ENCODE peak calls at places on chromosome 10, in eight cellular contexts. Y, U, D, O, B, I, X and S are unnamed samples.

GRCh38 chr10:11479307-11479706 is 132.1 kb downstream of the USP6NL start:
- DNase-seq in Y (no peak), U (no peak), D (no peak), O (no peak), B (no peak), I (no peak), X (no peak), S (no peak)

GRCh38 chr10:44261710-44262455 is 123.0 kb downstream of the CXCL12 start:
- DNase-seq in Y (no peak), U (no peak), D (no peak), O (peak), B (no peak), I (peak), X (no peak), S (no peak)

GRCh38 chr10:112383325-112383724 is 9.4 kb downstream of the ACSL5 start:
- DNase-seq in Y (no peak), U (peak), D (no peak), O (peak), B (peak), I (no peak), X (no peak), S (no peak)

GRCh38 chr10:31602541-31603244 is 283.7 kb downstream of the ZEB1 start:
- DNase-seq in Y (peak), U (peak), D (no peak), O (peak), B (peak), I (peak), X (peak), S (peak)

GRCh38 chr10:48466611-48467240 is 138.1 kb downstream of the ARHGAP22 start:
- DNase-seq in Y (peak), U (no peak), D (no peak), O (no peak), B (peak), I (no peak), X (peak), S (peak)

GRCh38 chr10:44300666-44301649 is 83.9 kb downstream of the CXCL12 start:
- DNase-seq in Y (no peak), U (peak), D (no peak), O (peak), B (peak), I (peak), X (peak), S (no peak)

GRCh38 chr10:83881647-83882046 is 257.7 kb upstream of the GHITM start:
- DNase-seq in Y (peak), U (peak), D (no peak), O (no peak), B (no peak), I (no peak), X (no peak), S (no peak)

GRCh38 chr10:119303886-119304285 is 96.5 kb downstream of the GRK5 start:
- DNase-seq in Y (no peak), U (no peak), D (no peak), O (no peak), B (peak), I (no peak), X (peak), S (no peak)

GRCh38 chr10:23065549-23065948 is 29.8 kb upstream of the MSRB2 start:
- DNase-seq in Y (no peak), U (peak), D (no peak), O (peak), B (peak), I (no peak), X (peak), S (no peak)

GRCh38 chr10:76632158-76633051 is 1005.2 kb downstream of the KCNMA1 start:
- DNase-seq in Y (peak), U (no peak), D (peak), O (no peak), B (peak), I (no peak), X (no peak), S (peak)

GRCh38 chr10:59709472-59710125 is at the start of gene SLC16A9:
- DNase-seq in Y (peak), U (peak), D (peak), O (peak), B (peak), I (peak), X (peak), S (peak)

GRCh38 chr10:123643315-123643714 is 22.8 kb upstream of the GPR26 start:
- DNase-seq in Y (no peak), U (no peak), D (no peak), O (no peak), B (no peak), I (no peak), X (no peak), S (peak)

GRCh38 chr10:45395554-45395953 is 21.5 kb downstream of the ALOX5 start:
- DNase-seq in Y (no peak), U (no peak), D (no peak), O (no peak), B (no peak), I (no peak), X (no peak), S (no peak)

GRCh38 chr10:86001521-86001920 is 365.1 kb downstream of the GRID1 start:
- DNase-seq in Y (no peak), U (no peak), D (no peak), O (no peak), B (no peak), I (no peak), X (no peak), S (no peak)

GRCh38 chr10:99266383-99266782 is 30.7 kb upstream of the HPSE2 start:
- DNase-seq in Y (peak), U (no peak), D (peak), O (no peak), B (no peak), I (no peak), X (no peak), S (no peak)

GRCh38 chr10:117130346-117130745 is 7.7 kb downstream of the VAX1 start:
- DNase-seq in Y (no peak), U (no peak), D (no peak), O (no peak), B (no peak), I (no peak), X (no peak), S (no peak)

GRCh38 chr10:125011171-125011925 is 69.4 kb downstream of the ZRANB1 start:
- DNase-seq in Y (no peak), U (no peak), D (no peak), O (no peak), B (no peak), I (no peak), X (peak), S (no peak)

DNA sequence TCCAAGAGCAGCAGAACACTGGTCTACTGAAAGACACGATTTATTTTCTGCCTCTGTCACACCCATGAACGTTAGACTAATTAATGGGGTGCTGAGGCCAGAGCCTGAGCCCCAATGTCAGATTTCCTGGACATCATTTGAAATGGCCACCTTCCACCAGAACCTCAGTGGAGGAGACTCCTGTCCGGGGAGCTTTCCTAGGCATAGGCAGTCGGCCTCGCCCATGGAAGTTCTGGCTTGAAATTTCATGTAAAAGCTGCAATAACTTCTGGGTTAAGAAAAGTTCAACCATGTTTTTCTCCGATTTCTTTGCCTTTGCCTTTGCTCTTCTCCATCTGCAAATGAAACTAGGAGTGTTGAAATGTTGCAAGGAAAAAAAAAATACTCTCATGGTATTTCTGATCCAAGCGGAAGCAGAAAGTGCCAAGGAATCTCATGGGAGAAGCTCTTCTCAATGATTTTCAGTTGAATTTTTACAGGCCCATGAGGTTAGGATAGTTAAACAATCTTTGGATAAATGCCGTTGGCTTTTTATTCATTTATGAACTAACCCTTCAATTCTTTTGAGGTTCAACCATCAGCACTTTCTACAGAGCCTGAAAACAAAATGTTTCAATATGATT is 570.7 kb upstream of the MGMT start:
- DNase-seq in Y (no peak), U (no peak), D (no peak), O (no peak), B (no peak), I (no peak), X (no peak), S (no peak)
- H3K9ac ChIP-seq in Y (no peak), U (peak), D (no peak), O (no peak), B (no peak), I (no peak), X (no peak), S (no peak)

DNA sequence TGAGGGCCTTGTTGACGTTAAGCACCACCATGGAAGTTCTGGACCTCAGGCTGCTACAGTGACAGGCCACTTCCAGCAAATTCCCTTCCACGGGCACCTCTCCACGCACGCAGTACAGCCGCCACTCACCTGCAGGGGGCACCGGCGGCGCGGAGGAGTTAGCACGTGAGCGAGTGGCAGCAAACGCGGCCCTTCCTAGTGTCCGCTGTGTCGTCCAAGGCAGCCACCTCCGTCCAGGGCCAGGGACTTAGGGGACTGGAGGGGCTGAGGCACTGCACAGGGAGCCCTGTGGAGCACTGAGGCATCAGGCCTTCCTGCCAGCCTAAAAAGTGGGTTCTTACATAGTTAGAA is 164.4 kb downstream of the SVIL start:
- DNase-seq in Y (peak), U (peak), D (no peak), O (no peak), B (no peak), I (peak), X (no peak), S (peak)
- H3K9ac ChIP-seq in Y (no peak), U (no peak), D (no peak), O (no peak), B (no peak), I (no peak), X (no peak), S (no peak)

GRCh38 chr10:97738616-97739015 is 1.7 kb downstream of the ZFYVE27 start:
- DNase-seq in Y (no peak), U (no peak), D (no peak), O (no peak), B (no peak), I (no peak), X (no peak), S (no peak)
- H3K9ac ChIP-seq in Y (no peak), U (no peak), D (no peak), O (no peak), B (no peak), I (no peak), X (no peak), S (no peak)

DNA sequence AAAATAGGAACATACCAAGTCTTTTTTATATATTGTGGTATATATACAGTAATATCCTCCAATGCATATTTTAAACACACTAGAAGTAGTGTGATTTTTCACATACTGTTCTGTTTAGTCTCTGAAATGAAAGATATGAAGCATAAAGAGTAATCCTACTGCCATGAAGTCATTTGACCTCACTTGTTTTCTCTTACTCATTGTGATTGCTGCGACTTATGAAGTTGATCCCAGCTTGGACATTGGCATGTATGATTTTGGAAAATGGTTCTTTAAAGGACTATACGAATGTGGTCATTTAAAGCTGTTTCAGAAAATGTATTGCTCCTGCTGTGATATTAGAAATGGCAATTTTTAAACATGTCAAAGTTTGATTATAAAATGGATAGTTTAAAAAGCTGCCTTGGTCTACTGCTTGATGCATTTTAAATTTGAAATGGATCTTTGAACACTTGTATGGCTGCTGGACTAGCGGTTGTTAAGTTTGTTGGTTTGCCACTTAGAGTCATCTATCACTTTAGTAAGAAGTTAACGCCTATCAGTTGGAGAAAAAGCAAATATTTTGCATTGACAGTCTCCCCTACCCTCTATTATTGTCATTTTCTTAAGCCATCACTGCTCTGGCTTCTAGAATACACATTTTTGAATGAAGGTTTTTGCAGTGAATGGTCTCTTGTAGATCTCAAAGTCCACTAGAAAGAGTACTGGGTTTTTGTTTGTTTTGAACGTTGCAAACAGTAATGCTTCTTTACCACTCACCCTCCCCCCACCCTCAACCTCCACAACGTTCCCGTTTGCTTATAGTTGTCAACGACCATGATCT is 881 bp upstream of the PCGF5 start:
- DNase-seq in Y (no peak), U (peak), D (no peak), O (peak), B (no peak), I (no peak), X (no peak), S (no peak)
- H3K9ac ChIP-seq in Y (no peak), U (no peak), D (peak), O (no peak), B (no peak), I (no peak), X (peak), S (peak)

DNA sequence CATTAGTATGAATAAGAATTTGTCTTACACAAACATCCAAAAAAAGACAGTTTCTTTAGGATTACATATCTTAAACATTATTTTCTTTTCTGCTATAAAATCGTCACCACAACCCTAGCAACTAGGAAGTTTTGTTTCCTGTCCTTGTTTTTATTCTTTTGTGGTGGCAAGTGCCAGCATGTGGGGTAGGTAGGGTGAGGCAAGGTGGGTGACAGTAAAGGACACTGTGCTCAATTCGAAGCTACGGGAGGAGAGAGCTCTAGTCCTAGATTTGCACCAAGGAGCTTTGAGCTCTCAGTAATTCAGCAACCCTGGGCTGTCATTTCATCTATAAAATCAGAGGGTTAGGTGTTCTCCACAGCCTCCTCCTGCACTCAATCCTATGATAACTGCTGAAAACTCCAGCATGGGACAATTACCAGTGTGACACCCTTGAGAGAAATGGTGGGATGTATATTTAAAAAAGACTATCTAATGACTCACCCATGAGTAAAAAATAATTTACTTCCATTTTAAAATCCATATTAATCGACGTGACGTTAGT is 187.1 kb downstream of the FAM107B start:
- DNase-seq in Y (no peak), U (no peak), D (no peak), O (no peak), B (no peak), I (no peak), X (no peak), S (no peak)
- H3K9ac ChIP-seq in Y (no peak), U (no peak), D (no peak), O (peak), B (no peak), I (no peak), X (no peak), S (no peak)

GRCh38 chr10:3068968-3069737 is 1.8 kb downstream of the PFKP start:
- DNase-seq in Y (peak), U (peak), D (no peak), O (peak), B (no peak), I (peak), X (no peak), S (no peak)
- H3K9ac ChIP-seq in Y (no peak), U (peak), D (no peak), O (peak), B (peak), I (peak), X (peak), S (no peak)

GRCh38 chr10:35765039-35765662 is 123.1 kb upstream of the FZD8 start:
- DNase-seq in Y (no peak), U (no peak), D (no peak), O (no peak), B (no peak), I (no peak), X (peak), S (no peak)
- H3K9ac ChIP-seq in Y (no peak), U (peak), D (no peak), O (no peak), B (no peak), I (no peak), X (no peak), S (no peak)

GRCh38 chr10:128865398-128865797 is 601.6 kb upstream of the MGMT start:
- DNase-seq in Y (no peak), U (no peak), D (no peak), O (no peak), B (no peak), I (no peak), X (no peak), S (no peak)

GRCh38 chr10:128863411-128863810 is 603.6 kb upstream of the MGMT start:
- DNase-seq in Y (no peak), U (no peak), D (no peak), O (no peak), B (no peak), I (no peak), X (no peak), S (no peak)

GRCh38 chr10:128864554-128865300 is 602.3 kb upstream of the MGMT start:
- DNase-seq in Y (no peak), U (no peak), D (no peak), O (no peak), B (no peak), I (no peak), X (no peak), S (no peak)

GRCh38 chr10:128861018-128861565 is 605.9 kb upstream of the MGMT start:
- DNase-seq in Y (no peak), U (no peak), D (no peak), O (no peak), B (no peak), I (no peak), X (no peak), S (no peak)

DNA sequence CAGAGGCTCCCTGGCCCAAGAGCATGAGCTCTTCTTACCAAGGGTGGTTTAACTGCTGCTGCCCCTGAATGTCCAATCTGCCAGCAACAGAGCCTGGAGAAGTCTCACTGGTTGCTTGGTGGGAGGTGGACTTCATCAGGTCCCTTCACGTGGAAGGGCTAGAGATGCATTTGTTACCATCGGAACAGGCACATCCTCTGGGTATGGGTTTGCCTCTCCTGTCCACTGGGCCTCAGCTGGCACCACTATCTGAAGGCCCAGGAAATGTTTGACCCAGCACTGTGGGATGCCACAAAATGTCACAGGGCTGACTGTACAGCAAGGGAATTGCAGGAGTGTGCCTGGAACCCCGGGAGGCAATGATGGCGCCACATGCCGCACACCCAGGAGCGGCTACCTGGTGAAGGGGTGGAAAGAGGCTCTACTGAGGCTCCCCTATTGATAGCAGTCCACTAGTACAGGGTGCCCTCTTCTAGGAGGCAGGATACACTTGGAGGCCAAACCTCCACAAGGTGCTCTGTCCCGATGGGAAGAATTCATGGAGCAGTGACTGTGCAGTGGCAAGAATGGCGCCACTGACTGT is 603.1 kb upstream of the MGMT start:
- DNase-seq in Y (no peak), U (no peak), D (no peak), O (no peak), B (no peak), I (no peak), X (no peak), S (no peak)
- H3K9ac ChIP-seq in Y (no peak), U (no peak), D (no peak), O (no peak), B (no peak), I (no peak), X (no peak), S (no peak)

DNA sequence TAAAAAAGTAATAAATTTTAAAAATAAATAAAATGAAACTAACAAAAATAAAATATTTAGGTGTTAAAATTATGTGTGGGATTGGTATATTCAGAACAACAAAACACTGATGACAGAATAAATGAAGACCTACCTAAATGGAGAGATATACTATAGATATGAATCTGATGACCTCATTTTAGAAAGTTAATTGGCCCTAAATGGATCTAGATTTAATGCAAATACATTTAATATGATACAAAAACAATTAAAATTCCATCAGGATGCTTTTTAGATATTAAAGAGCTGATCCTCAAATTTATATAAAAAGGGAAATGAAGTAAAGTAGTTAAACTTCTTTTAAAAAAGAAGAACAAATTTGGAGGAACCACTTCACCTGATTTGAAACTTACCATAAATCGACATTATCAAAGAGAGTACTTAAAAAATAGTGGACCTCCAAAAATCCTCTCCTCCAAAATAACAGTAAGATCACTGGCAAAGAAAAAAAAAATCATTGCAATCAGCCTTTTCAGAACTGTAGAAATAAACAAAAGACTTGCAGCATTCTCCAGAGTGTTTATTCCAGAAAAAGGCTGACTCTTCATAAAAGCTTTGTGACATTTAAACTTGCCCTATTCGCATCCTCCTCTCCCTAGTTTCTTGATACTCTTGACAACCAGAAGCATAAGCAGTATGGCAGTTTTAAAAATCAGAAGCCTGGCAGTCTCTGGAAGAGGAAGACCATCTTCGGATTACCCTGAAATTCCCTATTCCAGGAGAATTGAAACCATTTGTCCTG is 125.9 kb upstream of the AKR1E2 start:
- DNase-seq in Y (no peak), U (no peak), D (no peak), O (no peak), B (no peak), I (no peak), X (no peak), S (no peak)
- H3K9ac ChIP-seq in Y (no peak), U (no peak), D (no peak), O (no peak), B (no peak), I (no peak), X (no peak), S (no peak)